ENCODE peak calls at places on chromosomes 12 and 14, in nine cellular contexts. U, N, C, M, Z, H, B, A and V are unnamed samples.

GRCh38 chr14:105260826-105261438 is 12.6 kb downstream of the BTBD6 start:
- DNase-seq in M (no peak), Z (no peak), H (no peak), B (no peak), A (no peak), N (no peak), U (no peak), C (no peak), V (no peak)

GRCh38 chr12:110246690-110247339 is 34.2 kb upstream of the ATP2A2 start:
- DNase-seq in Z (no peak), H (no peak), A (no peak), C (peak), B (no peak), U (no peak), M (no peak), N (no peak), V (no peak)

GRCh38 chr14:60944206-60944605 is 36.7 kb downstream of the TRMT5 start:
- DNase-seq in B (no peak), Z (no peak), U (no peak), N (no peak), M (no peak), H (no peak), A (no peak), C (no peak), V (no peak)

GRCh38 chr14:92464716-92465115 is 48.9 kb upstream of the RIN3 start:
- DNase-seq in C (no peak), B (no peak), Z (no peak), A (peak), U (no peak), M (no peak), N (no peak), H (no peak), V (no peak)

GRCh38 chr14:67571275-67571990 is 28.6 kb downstream of the PIGH start:
- DNase-seq in N (peak), M (no peak), A (peak), H (peak), B (peak), U (peak), C (peak), Z (peak), V (peak)

GRCh38 chr12:6606331-6607131 is 648 bp downstream of the CHD4 start:
- DNase-seq in Z (peak), N (peak), M (peak), H (no peak), A (peak), B (peak), C (peak), U (peak), V (peak)

GRCh38 chr12:51323317-51323960 is 535 bp downstream of the BIN2 start:
- DNase-seq in C (no peak), N (peak), Z (no peak), A (peak), U (no peak), H (no peak), B (no peak), M (no peak), V (peak)

GRCh38 chr12:88144546-88145468 is 2.7 kb downstream of the TMTC3 start:
- DNase-seq in M (no peak), Z (no peak), A (no peak), B (no peak), U (no peak), C (no peak), H (no peak), N (no peak), V (no peak)

GRCh38 chr12:50074936-50075807 is 10.0 kb upstream of the SMARCD1 start:
- DNase-seq in H (peak), C (peak), Z (peak), A (peak), B (peak), U (peak), N (peak), M (peak), V (peak)

GRCh38 chr12:49777800-49778748 is 36.7 kb downstream of the TMBIM6 start:
- DNase-seq in H (no peak), N (peak), U (peak), B (peak), A (peak), M (no peak), C (no peak), Z (peak), V (peak)

GRCh38 chr14:104293851-104294627 is 155.7 kb downstream of the KIF26A start:
- DNase-seq in N (peak), Z (no peak), U (no peak), H (no peak), M (no peak), A (peak), C (no peak), B (no peak), V (no peak)

GRCh38 chr12:99981639-99982190 is 3.0 kb downstream of the ANKS1B start:
- DNase-seq in M (no peak), A (no peak), C (no peak), H (no peak), Z (no peak), B (no peak), U (no peak), N (no peak), V (no peak)

GRCh38 chr12:130708648-130709047 is 7.5 kb downstream of the RIMBP2 start:
- DNase-seq in Z (no peak), B (no peak), N (no peak), A (peak), C (no peak), M (no peak), U (no peak), H (no peak), V (no peak)

GRCh38 chr14:52068741-52069616 is at the start of gene NID2:
- DNase-seq in C (no peak), Z (peak), A (peak), B (peak), N (no peak), H (peak), M (peak), U (peak), V (no peak)

GRCh38 chr14:55968741-55969140 is 149.5 kb upstream of the PELI2 start:
- DNase-seq in B (no peak), U (no peak), H (no peak), C (no peak), M (no peak), Z (no peak), N (no peak), A (no peak), V (no peak)

GRCh38 chr14:53458368-53458814 is 305.3 kb upstream of the DDHD1 start:
- DNase-seq in N (no peak), M (no peak), H (peak), C (peak), B (no peak), Z (no peak), A (no peak), U (no peak), V (no peak)

GRCh38 chr12:1793426-1794210 is 26.7 kb upstream of the LRTM2 start:
- DNase-seq in Z (no peak), A (peak), C (no peak), U (no peak), B (no peak), M (no peak), H (no peak), N (no peak), V (no peak)

GRCh38 chr14:26811756-26812305 is 214.0 kb upstream of the NOVA1 start:
- DNase-seq in Z (no peak), C (no peak), H (no peak), B (no peak), U (no peak), A (no peak), M (no peak), N (no peak), V (no peak)

GRCh38 chr14:73245401-73246325 is 8.4 kb downstream of the PAPLN start:
- DNase-seq in M (no peak), H (no peak), U (no peak), A (peak), Z (no peak), N (peak), B (peak), C (no peak), V (peak)

GRCh38 chr12:131639270-131639940 is 71.5 kb upstream of the SFSWAP start:
- DNase-seq in A (no peak), M (no peak), H (no peak), N (no peak), Z (no peak), U (no peak), B (no peak), C (no peak), V (no peak)

GRCh38 chr12:1282670-1283361 is 291.8 kb downstream of the ERC1 start:
- DNase-seq in C (no peak), M (no peak), B (no peak), N (no peak), A (no peak), Z (no peak), U (no peak), H (peak), V (no peak)

GRCh38 chr12:62537544-62537943 is 70.9 kb downstream of the MON2 start:
- DNase-seq in U (no peak), A (no peak), B (no peak), H (peak), Z (no peak), C (no peak), N (no peak), M (no peak), V (no peak)

GRCh38 chr12:49092086-49092815 is 2.4 kb downstream of the DHH start:
- DNase-seq in U (peak), N (peak), H (no peak), B (peak), Z (peak), M (no peak), A (peak), C (no peak), V (peak)

GRCh38 chr12:166425-167091 is 47.4 kb downstream of the SLC6A12 start:
- DNase-seq in B (no peak), N (peak), M (no peak), U (no peak), Z (no peak), C (no peak), H (no peak), A (no peak), V (no peak)
- TF ChIP-seq CTCF in B (no peak), N (no peak), M (no peak), U (no peak), Z (no peak), C (no peak), H (no peak), A (no peak), V (no peak)

GRCh38 chr12:8890313-8891084 is 23.8 kb upstream of the PHC1 start:
- DNase-seq in A (peak), N (peak), C (no peak), H (peak), B (peak), U (peak), Z (peak), M (no peak), V (peak)
- TF ChIP-seq CTCF in A (peak), N (peak), C (peak), H (peak), B (peak), U (peak), Z (peak), M (peak), V (peak)

GRCh38 chr12:66717049-66717448 is 38.2 kb upstream of the GRIP1 start:
- DNase-seq in U (no peak), H (no peak), B (no peak), Z (no peak), C (no peak), N (no peak), A (no peak), M (no peak), V (no peak)
- TF ChIP-seq CTCF in U (no peak), H (no peak), B (no peak), Z (no peak), C (peak), N (peak), A (no peak), M (peak), V (no peak)

GRCh38 chr12:108060910-108061309 is 68.2 kb upstream of the WSCD2 start:
- DNase-seq in A (no peak), C (no peak), M (no peak), U (no peak), N (no peak), H (no peak), Z (no peak), B (no peak), V (no peak)

GRCh38 chr12:108066583-108067234 is 62.4 kb upstream of the WSCD2 start:
- DNase-seq in H (no peak), U (no peak), Z (no peak), A (no peak), B (no peak), N (no peak), C (no peak), M (no peak), V (no peak)

GRCh38 chr12:108060054-108060453 is 69.0 kb upstream of the WSCD2 start:
- DNase-seq in A (no peak), C (no peak), N (no peak), M (no peak), U (no peak), H (no peak), B (no peak), Z (no peak), V (no peak)

GRCh38 chr12:108065061-108065460 is 64.0 kb upstream of the WSCD2 start:
- DNase-seq in C (no peak), U (peak), N (no peak), H (no peak), A (no peak), M (no peak), B (no peak), Z (no peak), V (no peak)

DNA sequence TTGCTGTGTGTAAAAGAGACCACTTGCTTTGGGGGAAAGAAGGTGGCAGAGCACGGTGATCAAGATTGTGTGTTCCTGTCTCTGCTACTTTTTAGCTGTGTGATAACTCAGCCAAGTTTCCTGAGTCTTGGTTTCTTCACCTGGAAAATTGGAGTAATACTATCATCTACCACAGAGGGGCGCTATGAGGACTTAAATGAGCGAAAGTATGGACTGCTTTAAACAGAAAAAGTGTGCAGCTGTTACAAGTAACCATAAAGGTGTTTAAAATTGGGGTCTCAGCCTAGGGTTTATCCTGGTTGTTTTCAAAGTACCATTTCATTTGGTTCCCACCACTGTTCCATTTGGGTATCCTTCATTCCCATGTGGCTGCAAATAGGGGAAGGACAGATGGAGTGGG is 65.9 kb upstream of the WSCD2 start:
- DNase-seq in M (no peak), H (no peak), A (no peak), C (no peak), U (no peak), B (no peak), N (peak), Z (no peak), V (no peak)
- TF ChIP-seq CTCF in M (peak), H (no peak), A (no peak), C (peak), U (peak), B (peak), N (peak), Z (peak), V (no peak)

GRCh38 chr12:9752145-9752717 is 8.5 kb downstream of the CD69 start:
- DNase-seq in B (no peak), Z (no peak), H (no peak), A (no peak), C (no peak), N (no peak), U (no peak), M (no peak), V (no peak)

GRCh38 chr12:9753042-9753820 is 7.5 kb downstream of the CD69 start:
- DNase-seq in M (no peak), Z (no peak), B (no peak), A (no peak), U (no peak), H (no peak), N (no peak), C (no peak), V (no peak)

GRCh38 chr12:9750276-9751203 is 10.2 kb downstream of the CD69 start:
- DNase-seq in M (no peak), U (peak), C (peak), N (peak), H (peak), A (peak), Z (no peak), B (peak), V (peak)

GRCh38 chr12:9754097-9754964 is 6.4 kb downstream of the CD69 start:
- DNase-seq in N (no peak), U (no peak), M (no peak), C (no peak), H (no peak), B (no peak), Z (no peak), A (no peak), V (no peak)

DNA sequence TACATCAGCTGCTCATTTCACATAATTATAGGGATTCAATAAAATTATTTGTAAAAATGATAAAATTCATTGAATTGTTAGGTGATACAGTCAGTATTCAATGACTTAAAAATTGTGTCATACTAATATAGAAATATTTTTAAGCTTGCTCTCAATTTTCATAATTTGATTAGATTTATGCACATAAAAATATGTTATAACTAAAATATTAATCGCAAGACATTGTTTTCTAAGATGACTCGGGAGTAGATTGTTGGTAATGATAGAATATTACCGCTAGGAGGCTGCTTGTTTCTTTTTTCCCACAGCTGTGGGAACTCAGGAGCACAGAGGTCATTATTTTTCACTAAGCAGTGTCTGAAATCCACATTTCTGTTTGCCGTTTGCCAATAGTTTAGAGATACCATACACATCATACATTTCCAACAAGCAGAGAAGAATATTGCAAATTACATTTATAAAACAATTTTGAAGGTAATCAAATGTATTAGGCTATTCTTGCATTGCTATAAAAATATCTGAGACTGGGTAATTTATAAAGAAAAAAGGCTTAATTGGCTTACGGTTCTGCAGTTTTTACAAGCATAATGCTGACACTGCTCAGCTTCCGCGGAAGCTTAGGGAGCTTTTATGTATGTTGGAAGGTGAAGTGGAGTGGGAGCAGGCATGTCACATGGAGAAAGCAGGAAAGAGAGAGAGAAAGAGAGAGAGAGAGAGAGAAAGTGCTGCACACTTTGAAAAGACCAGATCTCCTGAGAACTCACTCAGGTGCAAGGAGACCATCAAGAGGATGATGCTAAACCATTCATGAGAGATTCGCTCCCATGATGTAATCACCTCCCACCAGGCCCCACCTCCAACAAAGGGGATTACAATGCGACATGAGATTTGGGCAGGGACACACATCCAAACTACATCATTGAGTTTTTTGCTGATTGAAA is 9.2 kb downstream of the CD69 start:
- DNase-seq in C (no peak), H (no peak), B (no peak), U (no peak), A (no peak), N (peak), Z (no peak), M (no peak), V (no peak)
- TF ChIP-seq CTCF in C (peak), H (peak), B (peak), U (no peak), A (peak), N (peak), Z (no peak), M (no peak), V (peak)

DNA sequence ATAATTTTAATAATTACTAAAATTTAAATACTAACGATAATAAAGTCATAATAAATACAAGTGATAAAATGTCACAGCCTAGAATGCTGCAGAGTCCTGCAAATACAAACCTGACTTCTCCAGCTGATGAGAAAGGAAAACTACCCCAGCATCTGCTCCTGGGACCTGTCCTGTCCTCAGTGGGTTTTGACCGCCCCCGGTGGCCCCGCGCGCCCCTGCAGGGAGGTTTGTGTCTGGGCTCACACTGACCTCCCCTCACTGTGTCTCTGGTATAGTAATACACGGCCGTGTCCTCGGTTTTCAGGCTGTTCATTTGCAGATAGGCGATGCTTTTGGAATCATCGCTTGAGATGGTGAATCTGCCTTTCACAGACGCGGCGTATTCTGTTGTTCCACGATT is 1139.4 kb downstream of the TMEM121 start:
- DNase-seq in M (no peak), B (no peak), H (no peak), Z (no peak), U (no peak), A (no peak), N (no peak), C (no peak), V (peak)
- TF ChIP-seq CTCF in M (no peak), B (peak), H (no peak), Z (no peak), U (no peak), A (no peak), N (no peak), C (no peak), V (peak)

DNA sequence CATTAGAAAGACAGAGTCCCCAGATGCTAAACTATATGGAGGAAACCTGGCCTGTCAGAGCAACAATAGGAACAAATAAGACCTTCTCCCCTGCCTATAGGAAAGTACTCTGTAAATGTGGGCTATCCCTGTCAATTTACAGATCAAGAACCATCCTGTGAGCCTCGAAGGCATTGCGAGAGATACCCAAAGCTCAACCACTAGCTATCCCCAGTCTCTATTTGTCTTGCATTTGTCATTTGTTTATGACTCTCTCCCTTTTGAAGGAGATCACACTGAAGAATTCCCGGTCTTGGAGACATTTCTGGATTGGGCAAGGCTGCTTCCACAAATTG is 42.7 kb upstream of the DHRS4 start:
- DNase-seq in M (no peak), A (no peak), N (no peak), H (no peak), Z (no peak), B (no peak), C (no peak), U (no peak), V (no peak)
- TF ChIP-seq CTCF in M (no peak), A (no peak), N (peak), H (no peak), Z (no peak), B (no peak), C (no peak), U (no peak), V (no peak)

GRCh38 chr14:86141966-86142365 is 612.0 kb downstream of the FLRT2 start:
- DNase-seq in C (no peak), A (no peak), U (no peak), Z (no peak), N (no peak), M (no peak), H (no peak), B (no peak), V (no peak)
- TF ChIP-seq CTCF in C (no peak), A (no peak), U (no peak), Z (no peak), N (no peak), M (no peak), H (no peak), B (no peak), V (no peak)

DNA sequence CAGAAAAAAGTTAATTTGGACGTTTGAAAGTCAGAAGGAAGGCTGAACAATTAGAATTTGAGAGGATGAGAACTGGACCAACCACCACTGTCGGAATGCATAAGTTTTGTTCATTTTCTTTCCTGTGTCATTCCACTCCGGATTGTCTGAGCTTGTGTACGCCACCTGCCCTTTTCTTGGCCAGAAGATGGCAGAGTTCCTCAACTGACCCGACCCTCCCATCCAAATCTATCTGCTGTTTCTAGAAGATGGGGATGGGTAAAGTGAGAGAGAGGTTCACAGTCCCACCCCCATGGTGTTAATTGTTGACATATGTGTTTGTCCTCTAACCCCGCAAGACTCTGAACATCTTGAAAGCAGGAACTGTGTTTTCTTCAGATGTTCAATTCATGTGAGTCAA is 388.0 kb downstream of the VRK1 start:
- DNase-seq in N (peak), H (no peak), U (peak), C (no peak), B (no peak), M (no peak), Z (no peak), A (no peak), V (peak)
- TF ChIP-seq CTCF in N (peak), H (peak), U (peak), C (no peak), B (peak), M (no peak), Z (no peak), A (no peak), V (peak)